ENCODE peak calls at places on chromosomes 13 and 19, in ten cellular contexts. B is tibial nerve, N is H9, R is nephron progenitor cell, I is GM12865, G is heart left ventricle, A is pancreas, Y is BJ, P is WTC11, H is HFF-Myc. K is an unnamed sample.

GRCh38 chr13:93029536-93029935 is 197.1 kb upstream of the GPC6 start:
- DNase-seq in B (no peak), N (no peak), R (no peak), I (no peak), G (no peak), A (no peak), Y (no peak), P (no peak), H (no peak), K (no peak)

GRCh38 chr13:70191034-70191433 is 82.8 kb upstream of the KLHL1 start:
- DNase-seq in B (no peak), N (no peak), R (no peak), I (no peak), G (no peak), A (no peak), Y (no peak), P (no peak), H (no peak), K (no peak)

GRCh38 chr19:56266060-56266459 is 6.5 kb upstream of the EDDM13 start:
- DNase-seq in B (no peak), N (no peak), R (no peak), I (no peak), G (no peak), A (no peak), Y (no peak), P (no peak), H (no peak), K (no peak)

GRCh38 chr13:94218537-94218936 is 260.9 kb downstream of the DCT start:
- DNase-seq in B (no peak), N (peak), R (no peak), I (no peak), G (no peak), A (no peak), Y (no peak), P (no peak), H (no peak), K (no peak)

GRCh38 chr13:50512602-50513527 is 330.6 kb downstream of the DLEU7 start:
- DNase-seq in B (peak), N (no peak), R (peak), I (peak), G (peak), A (peak), Y (no peak), P (no peak), H (no peak), K (no peak)

GRCh38 chr13:37326319-37326718 is 220.9 kb upstream of the CSNK1A1L start:
- DNase-seq in B (no peak), N (no peak), R (no peak), I (no peak), G (no peak), A (no peak), Y (no peak), P (no peak), H (no peak), K (no peak)

GRCh38 chr13:77516342-77516789 is 19.1 kb upstream of the SCEL start:
- DNase-seq in B (no peak), N (no peak), R (no peak), I (no peak), G (no peak), A (no peak), Y (no peak), P (no peak), H (no peak), K (no peak)

GRCh38 chr13:64029343-64030093 is 2613.9 kb upstream of the PCDH20 start:
- DNase-seq in B (no peak), N (no peak), R (no peak), I (no peak), G (no peak), A (no peak), Y (no peak), P (peak), H (no peak), K (no peak)

GRCh38 chr19:35446194-35446593 is 1.9 kb upstream of the FFAR2 start:
- DNase-seq in B (no peak), N (no peak), R (no peak), I (peak), G (no peak), A (no peak), Y (no peak), P (no peak), H (no peak), K (no peak)

GRCh38 chr13:30880756-30881155 is 25.3 kb upstream of the MEDAG start:
- DNase-seq in B (peak), N (no peak), R (no peak), I (no peak), G (peak), A (no peak), Y (peak), P (no peak), H (peak), K (no peak)

GRCh38 chr19:50649433-50650391 is at the start of gene C19orf81:
- DNase-seq in B (no peak), N (peak), R (peak), I (no peak), G (no peak), A (no peak), Y (no peak), P (peak), H (no peak), K (no peak)

GRCh38 chr13:34678154-34678553 is 263.9 kb upstream of the NBEA start:
- DNase-seq in B (no peak), N (no peak), R (no peak), I (no peak), G (no peak), A (no peak), Y (no peak), P (no peak), H (no peak), K (no peak)

GRCh38 chr19:16447015-16447384 is 24.8 kb downstream of the EPS15L1 start:
- DNase-seq in B (peak), N (no peak), R (no peak), I (peak), G (peak), A (peak), Y (peak), P (no peak), H (no peak), K (no peak)

GRCh38 chr19:35098413-35099049 is 17.1 kb upstream of the FXYD3 start:
- DNase-seq in B (no peak), N (no peak), R (no peak), I (no peak), G (peak), A (peak), Y (no peak), P (no peak), H (no peak), K (no peak)

GRCh38 chr19:14097532-14098151 is 7.1 kb upstream of the SAMD1 start:
- DNase-seq in B (no peak), N (no peak), R (no peak), I (no peak), G (no peak), A (no peak), Y (no peak), P (peak), H (no peak), K (no peak)

GRCh38 chr19:17346109-17346671 is 8.8 kb downstream of the GTPBP3 start:
- DNase-seq in B (peak), N (peak), R (peak), I (peak), G (peak), A (peak), Y (no peak), P (peak), H (no peak), K (peak)

GRCh38 chr13:26179344-26179743 is 42.8 kb downstream of the RNF6 start:
- DNase-seq in B (no peak), N (no peak), R (no peak), I (no peak), G (no peak), A (no peak), Y (no peak), P (no peak), H (no peak), K (no peak)

GRCh38 chr13:39034085-39034484 is 3.8 kb downstream of the PROSER1 start:
- DNase-seq in B (no peak), N (no peak), R (no peak), I (no peak), G (no peak), A (no peak), Y (no peak), P (no peak), H (no peak), K (no peak)

GRCh38 chr19:38993271-38993670 is 17.7 kb upstream of the FBXO17 start:
- DNase-seq in B (no peak), N (no peak), R (no peak), I (no peak), G (no peak), A (no peak), Y (no peak), P (no peak), H (no peak), K (no peak)

GRCh38 chr13:111204438-111205177 is 89.5 kb downstream of the ARHGEF7 start:
- DNase-seq in B (peak), N (peak), R (peak), I (no peak), G (peak), A (no peak), Y (no peak), P (peak), H (no peak), K (no peak)

GRCh38 chr13:97851269-97851668 is 102.2 kb upstream of the IPO5 start:
- DNase-seq in B (no peak), N (no peak), R (no peak), I (no peak), G (no peak), A (no peak), Y (no peak), P (no peak), H (no peak), K (no peak)

GRCh38 chr13:44574466-44574855 is 1.7 kb downstream of the TSC22D1 start:
- DNase-seq in B (no peak), N (no peak), R (no peak), I (no peak), G (no peak), A (no peak), Y (no peak), P (no peak), H (no peak), K (no peak)

GRCh38 chr19:9857920-9858746 is 23.0 kb downstream of the PIN1 start:
- DNase-seq in B (no peak), N (no peak), R (no peak), I (peak), G (no peak), A (no peak), Y (no peak), P (no peak), H (no peak), K (no peak)

GRCh38 chr13:51937320-51938290 is 73.6 kb downstream of the ATP7B start:
- DNase-seq in B (no peak), N (no peak), R (no peak), I (no peak), G (no peak), A (peak), Y (no peak), P (no peak), H (no peak), K (no peak)

GRCh38 chr13:68872338-68872737 is 1235.3 kb upstream of the ATXN8OS start:
- DNase-seq in B (no peak), N (no peak), R (no peak), I (no peak), G (no peak), A (no peak), Y (no peak), P (no peak), H (no peak), K (no peak)

GRCh38 chr19:6018786-6019185 is 40.8 kb upstream of the RANBP3 start:
- DNase-seq in B (no peak), N (peak), R (peak), I (peak), G (no peak), A (peak), Y (no peak), P (peak), H (no peak), K (peak)

DNA sequence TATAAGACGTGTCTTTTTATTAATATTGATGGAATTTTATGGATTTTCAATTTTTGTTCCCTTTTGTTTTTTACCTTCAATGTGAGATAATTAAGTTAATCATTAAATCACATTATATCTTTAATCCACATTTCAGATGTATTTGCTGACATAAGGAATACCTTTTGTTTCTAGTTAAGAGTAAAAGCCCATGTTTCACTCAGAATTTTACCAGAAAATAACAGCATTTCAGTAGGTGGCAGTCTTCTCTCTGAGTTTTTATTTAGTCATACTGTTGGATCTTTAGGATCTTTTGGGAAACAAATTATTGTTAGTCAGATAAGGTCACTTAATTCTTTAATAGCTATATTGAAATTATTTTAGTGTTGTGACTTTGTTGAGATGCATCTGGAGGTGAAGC is 67.9 kb downstream of the NDFIP2 start:
- DNase-seq in B (no peak), N (no peak), R (no peak), I (no peak), G (no peak), A (no peak), Y (no peak), P (no peak), H (no peak), K (no peak)
- TF ChIP-seq CTCF in B (no peak), N (peak), R (peak), I (no peak), G (peak), A (no peak), Y (peak), P (no peak), H (no peak), K (no peak)

GRCh38 chr13:36297600-36298338 is at the start of gene CCDC169:
- DNase-seq in B (peak), N (peak), R (peak), I (peak), G (peak), A (peak), Y (no peak), P (peak), H (no peak), K (peak)

GRCh38 chr13:36294061-36294460 is 3.6 kb downstream of the CCDC169 start:
- DNase-seq in B (no peak), N (no peak), R (no peak), I (no peak), G (no peak), A (no peak), Y (no peak), P (no peak), H (no peak), K (no peak)

GRCh38 chr13:36297259-36297599 is 385 bp downstream of the CCDC169 start:
- DNase-seq in B (no peak), N (no peak), R (no peak), I (peak), G (no peak), A (no peak), Y (no peak), P (no peak), H (no peak), K (no peak)

GRCh38 chr13:36288794-36289391 is 8.7 kb downstream of the CCDC169 start:
- DNase-seq in B (no peak), N (no peak), R (no peak), I (no peak), G (no peak), A (no peak), Y (no peak), P (no peak), H (no peak), K (no peak)

GRCh38 chr13:36293497-36293896 is 4.1 kb downstream of the CCDC169 start:
- DNase-seq in B (no peak), N (no peak), R (no peak), I (no peak), G (no peak), A (no peak), Y (no peak), P (no peak), H (no peak), K (no peak)
- TF ChIP-seq CTCF in B (no peak), N (no peak), R (no peak), I (no peak), G (no peak), A (no peak), Y (no peak), P (no peak), H (no peak), K (no peak)

GRCh38 chr13:75726313-75726712 is 90.2 kb downstream of the LMO7 start:
- DNase-seq in B (no peak), N (no peak), R (no peak), I (no peak), G (no peak), A (no peak), Y (no peak), P (no peak), H (no peak), K (no peak)

GRCh38 chr13:75723927-75724326 is 87.8 kb downstream of the LMO7 start:
- DNase-seq in B (no peak), N (no peak), R (no peak), I (no peak), G (no peak), A (no peak), Y (no peak), P (no peak), H (no peak), K (no peak)

GRCh38 chr13:75721307-75721706 is 85.2 kb downstream of the LMO7 start:
- DNase-seq in B (no peak), N (no peak), R (no peak), I (no peak), G (no peak), A (no peak), Y (no peak), P (no peak), H (no peak), K (no peak)

GRCh38 chr13:75724742-75725504 is 88.8 kb downstream of the LMO7 start:
- DNase-seq in B (no peak), N (no peak), R (no peak), I (no peak), G (no peak), A (no peak), Y (no peak), P (no peak), H (no peak), K (no peak)

GRCh38 chr13:75725784-75726183 is 89.7 kb downstream of the LMO7 start:
- DNase-seq in B (no peak), N (no peak), R (no peak), I (no peak), G (no peak), A (no peak), Y (no peak), P (no peak), H (no peak), K (no peak)
- TF ChIP-seq CTCF in B (no peak), N (no peak), R (no peak), I (no peak), G (no peak), A (no peak), Y (no peak), P (no peak), H (no peak), K (no peak)

GRCh38 chr19:48784527-48784926 is 26.3 kb downstream of the BCAT2 start:
- DNase-seq in B (no peak), N (no peak), R (no peak), I (no peak), G (no peak), A (no peak), Y (no peak), P (no peak), H (no peak), K (no peak)
- TF ChIP-seq CTCF in B (no peak), N (no peak), R (no peak), I (peak), G (peak), A (no peak), Y (no peak), P (no peak), H (no peak), K (no peak)

GRCh38 chr19:48793271-48793670 is 17.6 kb downstream of the BCAT2 start:
- DNase-seq in B (no peak), N (no peak), R (no peak), I (no peak), G (no peak), A (no peak), Y (no peak), P (no peak), H (no peak), K (no peak)
- TF ChIP-seq CTCF in B (no peak), N (no peak), R (no peak), I (no peak), G (no peak), A (no peak), Y (no peak), P (no peak), H (no peak), K (no peak)

GRCh38 chr19:47228168-47228936 is 2.6 kb downstream of the BBC3 start:
- DNase-seq in B (peak), N (peak), R (no peak), I (peak), G (peak), A (peak), Y (no peak), P (peak), H (no peak), K (no peak)

GRCh38 chr19:47230122-47230920 is 678 bp downstream of the BBC3 start:
- DNase-seq in B (peak), N (peak), R (peak), I (peak), G (peak), A (peak), Y (no peak), P (peak), H (no peak), K (peak)

GRCh38 chr19:47230921-47231214 is at the start of gene BBC3:
- DNase-seq in B (no peak), N (no peak), R (no peak), I (no peak), G (no peak), A (no peak), Y (no peak), P (no peak), H (no peak), K (no peak)

GRCh38 chr19:47228937-47229673 is 1.9 kb downstream of the BBC3 start:
- DNase-seq in B (peak), N (no peak), R (no peak), I (no peak), G (no peak), A (no peak), Y (no peak), P (no peak), H (no peak), K (no peak)

DNA sequence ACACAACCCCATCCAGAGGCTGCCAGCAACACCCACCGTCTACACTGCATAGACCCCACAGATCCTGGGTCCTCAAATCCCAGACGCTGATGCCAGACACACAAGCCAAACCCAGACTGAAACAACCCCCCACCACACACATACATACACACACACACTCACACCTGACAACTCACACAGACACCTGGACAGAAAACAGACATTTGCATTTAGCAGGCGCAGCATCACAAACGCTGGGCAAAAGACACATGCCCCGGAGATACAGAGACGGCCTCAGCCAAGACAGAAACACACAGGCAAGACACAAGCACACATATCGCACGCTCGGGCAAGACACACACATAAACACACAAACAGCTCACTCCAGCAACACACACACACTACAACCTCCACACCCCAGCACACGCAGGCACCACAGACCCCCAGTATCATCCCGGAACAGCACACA is 1.3 kb downstream of the BBC3 start:
- DNase-seq in B (peak), N (no peak), R (no peak), I (peak), G (no peak), A (no peak), Y (no peak), P (no peak), H (no peak), K (no peak)
- TF ChIP-seq CTCF in B (no peak), N (no peak), R (no peak), I (no peak), G (no peak), A (no peak), Y (no peak), P (no peak), H (no peak), K (no peak)